ENCODE peak calls at places on chromosomes 5 and 9, in ten cellular contexts. F is midbrain, X is left cardiac atrium, M is left ventricle myocardium inferior, G is amniotic stem cell, R is anterior cingulate cortex, N is ecto neural progenitor cell, Q is GM06990, K is NCI-H1092 treated with DMSO at 0.1 percent for 48 hours, V is Calu3. S is an unnamed sample.

GRCh38 chr5:111401906-111402305 is 110.4 kb downstream of the STARD4 start:
- DNase-seq in F (no peak), X (no peak), M (no peak), G (no peak), R (no peak), N (no peak), Q (no peak), K (no peak), V (no peak), S (no peak)

GRCh38 chr5:180832638-180833068 is 28.4 kb downstream of the ZFP62 start:
- DNase-seq in F (no peak), X (no peak), M (no peak), G (no peak), R (no peak), N (no peak), Q (peak; percentile 48), K (no peak), V (no peak), S (no peak)

GRCh38 chr5:54049963-54050362 is 260.4 kb downstream of the ARL15 start:
- DNase-seq in F (no peak), X (no peak), M (no peak), G (peak; percentile 15), R (no peak), N (no peak), Q (no peak), K (no peak), V (no peak), S (no peak)

GRCh38 chr9:98775831-98776441 is 20.4 kb downstream of the ANKS6 start:
- DNase-seq in F (peak; percentile 41), X (no peak), M (no peak), G (peak; percentile 30), R (no peak), N (peak; percentile 67), Q (peak; percentile 30), K (peak; percentile 50), V (peak; percentile 40), S (no peak)

GRCh38 chr5:161263186-161263585 is 283.3 kb downstream of the GABRB2 start:
- DNase-seq in F (no peak), X (no peak), M (no peak), G (no peak), R (no peak), N (no peak), Q (no peak), K (no peak), V (peak; percentile 35), S (no peak)

GRCh38 chr5:81971086-81971693 is 633 bp upstream of the ATG10 start:
- DNase-seq in F (peak; percentile 63), X (no peak), M (no peak), G (no peak), R (no peak), N (no peak), Q (peak; percentile 29), K (peak; percentile 69), V (no peak), S (no peak)

GRCh38 chr5:147786115-147786514 is 3.6 kb upstream of the JAKMIP2 start:
- DNase-seq in F (no peak), X (no peak), M (no peak), G (no peak), R (no peak), N (no peak), Q (no peak), K (no peak), V (no peak), S (no peak)

GRCh38 chr5:133269707-133270106 is 217.9 kb downstream of the HSPA4 start:
- DNase-seq in F (no peak), X (no peak), M (no peak), G (no peak), R (no peak), N (no peak), Q (no peak), K (no peak), V (no peak), S (no peak)

GRCh38 chr9:108113579-108113978 is 624.0 kb upstream of the KLF4 start:
- DNase-seq in F (peak; percentile 2), X (no peak), M (no peak), G (no peak), R (no peak), N (no peak), Q (no peak), K (no peak), V (no peak), S (no peak)

GRCh38 chr5:128241071-128241695 is 157.6 kb downstream of the SLC12A2 start:
- DNase-seq in F (no peak), X (no peak), M (no peak), G (no peak), R (no peak), N (no peak), Q (no peak), K (no peak), V (no peak), S (no peak)

GRCh38 chr5:13276143-13276542 is 668.3 kb downstream of the DNAH5 start:
- DNase-seq in F (no peak), X (no peak), M (no peak), G (no peak), R (no peak), N (no peak), Q (no peak), K (no peak), V (no peak), S (no peak)

GRCh38 chr9:131677445-131678180 is 62.3 kb downstream of the RAPGEF1 start:
- DNase-seq in F (no peak), X (no peak), M (no peak), G (peak; percentile 31), R (no peak), N (no peak), Q (peak; percentile 55), K (no peak), V (no peak), S (no peak)

GRCh38 chr5:675876-676698 is 17.1 kb downstream of the TPPP start:
- DNase-seq in F (no peak), X (peak; percentile 12), M (peak; percentile 13), G (no peak), R (no peak), N (peak; percentile 49), Q (no peak), K (no peak), V (no peak), S (peak; percentile 65)

GRCh38 chr5:119217183-119217582 is 138.6 kb upstream of the TNFAIP8 start:
- DNase-seq in F (no peak), X (no peak), M (no peak), G (no peak), R (no peak), N (no peak), Q (no peak), K (no peak), V (no peak), S (no peak)

GRCh38 chr5:33032161-33033085 is 321.3 kb downstream of the NPR3 start:
- DNase-seq in F (no peak), X (no peak), M (no peak), G (peak; percentile 19), R (no peak), N (no peak), Q (no peak), K (no peak), V (no peak), S (no peak)

GRCh38 chr9:26655166-26655565 is 237.4 kb downstream of the CAAP1 start:
- DNase-seq in F (no peak), X (no peak), M (no peak), G (no peak), R (no peak), N (no peak), Q (no peak), K (no peak), V (no peak), S (no peak)

GRCh38 chr9:73370053-73370452 is 218.4 kb downstream of the ANXA1 start:
- DNase-seq in F (no peak), X (no peak), M (no peak), G (no peak), R (no peak), N (no peak), Q (no peak), K (no peak), V (no peak), S (no peak)

GRCh38 chr5:150458819-150459557 is 9.4 kb upstream of the RPS14 start:
- DNase-seq in F (peak; percentile 52), X (peak; percentile 84), M (peak; percentile 82), G (no peak), R (peak; percentile 48), N (peak; percentile 93), Q (peak; percentile 78), K (peak; percentile 38), V (peak; percentile 93), S (peak; percentile 63)

GRCh38 chr9:109349431-109349846 is 28.6 kb upstream of the EPB41L4B start:
- DNase-seq in F (peak; percentile 46), X (no peak), M (no peak), G (peak; percentile 65), R (peak; percentile 5), N (no peak), Q (no peak), K (peak; percentile 8), V (no peak), S (peak; percentile 23)

GRCh38 chr5:151255621-151256286 is 2.8 kb downstream of the GM2A start:
- DNase-seq in F (peak; percentile 7), X (no peak), M (no peak), G (no peak), R (no peak), N (no peak), Q (peak; percentile 60), K (no peak), V (no peak), S (no peak)

GRCh38 chr5:32489791-32490581 is 45.4 kb upstream of the ZFR start:
- DNase-seq in F (peak; percentile 75), X (peak; percentile 86), M (peak; percentile 82), G (peak; percentile 83), R (peak; percentile 47), N (peak; percentile 76), Q (peak; percentile 22), K (peak; percentile 97), V (peak; percentile 82), S (peak; percentile 68)

GRCh38 chr9:135501261-135502167 is 1.0 kb downstream of the MRPS2 start:
- DNase-seq in F (no peak), X (peak; percentile 54), M (no peak), G (no peak), R (no peak), N (no peak), Q (no peak), K (no peak), V (no peak), S (no peak)

S was measured in pancreas.